ENCODE peak calls at places on chromosomes 3 and 15, in nine cellular contexts. V is WERI-Rb-1; I is A549; B is heart left ventricle; H is fibroblast of lung; T is endodermal cell; U is CD8-positive, alpha-beta T cell; X is Peyer's patch; D is stomach. N is an unnamed sample.

GRCh38 chr3:109059289-109059688 is 58.6 kb downstream of the MORC1 start:
- DNase-seq in V (no peak), I (no peak), B (no peak), H (no peak), T (no peak), U (no peak), X (no peak), D (no peak), N (no peak)

GRCh38 chr3:73504255-73504654 is 120.5 kb downstream of the PDZRN3 start:
- DNase-seq in V (no peak), I (no peak), B (no peak), H (no peak), T (no peak), U (no peak), X (no peak), D (no peak), N (no peak)

GRCh38 chr15:76588811-76589747 is 252.5 kb downstream of the ISL2 start:
- DNase-seq in V (no peak), I (peak; percentile 11), B (no peak), H (no peak), T (peak; percentile 52), U (no peak), X (peak; percentile 78), D (no peak), N (no peak)

GRCh38 chr3:112582242-112582874 is 20.5 kb downstream of the SLC35A5 start:
- DNase-seq in V (peak; percentile 9), I (peak; percentile 77), B (no peak), H (peak; percentile 70), T (peak; percentile 60), U (no peak), X (no peak), D (no peak), N (no peak)

GRCh38 chr3:94159062-94159726 is 96.3 kb downstream of the NSUN3 start:
- DNase-seq in V (no peak), I (peak; percentile 64), B (no peak), H (peak; percentile 81), T (no peak), U (no peak), X (no peak), D (no peak), N (no peak)

GRCh38 chr3:71949403-71949802 is 164.5 kb upstream of the PROK2 start:
- DNase-seq in V (no peak), I (no peak), B (no peak), H (no peak), T (no peak), U (no peak), X (no peak), D (no peak), N (no peak)

GRCh38 chr3:161599702-161600101 is 103.1 kb downstream of the OTOL1 start:
- DNase-seq in V (no peak), I (peak; percentile 36), B (no peak), H (no peak), T (no peak), U (no peak), X (no peak), D (no peak), N (no peak)

GRCh38 chr15:77818484-77819270 is 186.0 kb upstream of the LINGO1 start:
- DNase-seq in V (peak; percentile 77), I (no peak), B (no peak), H (no peak), T (peak; percentile 71), U (no peak), X (no peak), D (no peak), N (no peak)

GRCh38 chr3:50203113-50203852 is 1.8 kb upstream of the SLC38A3 start:
- DNase-seq in V (peak; percentile 24), I (no peak), B (peak; percentile 57), H (no peak), T (no peak), U (no peak), X (no peak), D (no peak), N (no peak)

GRCh38 chr15:79244876-79245275 is 37.6 kb upstream of the ANKRD34C start:
- DNase-seq in V (no peak), I (no peak), B (no peak), H (no peak), T (no peak), U (no peak), X (no peak), D (no peak), N (no peak)

GRCh38 chr3:159664011-159664410 is 324.6 kb upstream of the IL12A start:
- DNase-seq in V (no peak), I (peak; percentile 20), B (no peak), H (no peak), T (no peak), U (no peak), X (no peak), D (no peak), N (no peak)

GRCh38 chr3:65142476-65142875 is 454.7 kb upstream of the ADAMTS9 start:
- DNase-seq in V (no peak), I (no peak), B (no peak), H (no peak), T (no peak), U (no peak), X (no peak), D (no peak), N (no peak)

GRCh38 chr3:172305552-172305951 is 142.7 kb downstream of the GHSR start:
- DNase-seq in V (no peak), I (peak; percentile 62), B (no peak), H (peak; percentile 83), T (no peak), U (no peak), X (no peak), D (no peak), N (peak; percentile 78)

GRCh38 chr3:197960694-197961581 is 921 bp downstream of the LMLN start:
- DNase-seq in V (no peak), I (no peak), B (no peak), H (no peak), T (no peak), U (no peak), X (no peak), D (no peak), N (no peak)

GRCh38 chr3:7070461-7070860 is 209.5 kb downstream of the GRM7 start:
- DNase-seq in V (no peak), I (no peak), B (no peak), H (no peak), T (no peak), U (no peak), X (no peak), D (no peak), N (no peak)

GRCh38 chr3:188061133-188061532 is 92.8 kb upstream of the LPP start:
- DNase-seq in V (no peak), I (peak; percentile 42), B (no peak), H (peak; percentile 79), T (no peak), U (no peak), X (no peak), D (no peak), N (no peak)

GRCh38 chr3:37801966-37802365 is 59.7 kb upstream of the CTDSPL start:
- DNase-seq in V (no peak), I (no peak), B (no peak), H (no peak), T (no peak), U (no peak), X (no peak), D (no peak), N (no peak)

GRCh38 chr3:111829023-111829422 is 30.0 kb upstream of the PHLDB2 start:
- DNase-seq in V (no peak), I (no peak), B (no peak), H (no peak), T (no peak), U (no peak), X (no peak), D (no peak), N (no peak)

GRCh38 chr3:189981668-189982067 is 139.0 kb downstream of the P3H2 start:
- DNase-seq in V (no peak), I (peak; percentile 42), B (no peak), H (peak; percentile 99), T (no peak), U (no peak), X (no peak), D (no peak), N (peak; percentile 57)

GRCh38 chr3:191136347-191136746 is 62.7 kb upstream of the OSTN start:
- DNase-seq in V (no peak), I (peak; percentile 8), B (no peak), H (peak; percentile 16), T (no peak), U (no peak), X (no peak), D (no peak), N (no peak)
- TF ChIP-seq CTCF in V (no peak), I (peak; percentile 20), B (peak; percentile 19), H (peak; percentile 33), T (peak; percentile 57), U (no peak), X (peak; percentile 19), D (no peak), N (peak; percentile 59)

GRCh38 chr3:25429441-25429907 is 1.4 kb downstream of the RARB start:
- DNase-seq in V (no peak), I (no peak), B (no peak), H (no peak), T (no peak), U (no peak), X (no peak), D (peak; percentile 31), N (no peak)
- H3K4me3 ChIP-seq in V (no peak overlapping the region), I (peak overlapping the region; percentile 68), B (peak overlapping the region; percentile 76), H (peak overlapping the region; percentile 82), T (peak overlapping the region; percentile 94), U (no peak overlapping the region), X (no peak overlapping the region), D (peak overlapping the region; percentile 49), N (peak overlapping the region; percentile 64)

GRCh38 chr3:24529210-24529609 is 34.6 kb upstream of the THRB start:
- DNase-seq in V (no peak), I (no peak), B (no peak), H (no peak), T (no peak), U (no peak), X (no peak), D (no peak), N (no peak)

GRCh38 chr3:24538891-24539290 is 44.2 kb upstream of the THRB start:
- DNase-seq in V (no peak), I (no peak), B (peak; percentile 79), H (no peak), T (no peak), U (no peak), X (no peak), D (peak; percentile 83), N (no peak)

GRCh38 chr3:24533557-24534193 is 39.0 kb upstream of the THRB start:
- DNase-seq in V (no peak), I (no peak), B (no peak), H (no peak), T (no peak), U (no peak), X (no peak), D (no peak), N (peak; percentile 16)
- TF ChIP-seq CTCF in V (no peak), I (no peak), B (no peak), H (no peak), T (no peak), U (no peak), X (no peak), D (no peak), N (no peak)

DNA sequence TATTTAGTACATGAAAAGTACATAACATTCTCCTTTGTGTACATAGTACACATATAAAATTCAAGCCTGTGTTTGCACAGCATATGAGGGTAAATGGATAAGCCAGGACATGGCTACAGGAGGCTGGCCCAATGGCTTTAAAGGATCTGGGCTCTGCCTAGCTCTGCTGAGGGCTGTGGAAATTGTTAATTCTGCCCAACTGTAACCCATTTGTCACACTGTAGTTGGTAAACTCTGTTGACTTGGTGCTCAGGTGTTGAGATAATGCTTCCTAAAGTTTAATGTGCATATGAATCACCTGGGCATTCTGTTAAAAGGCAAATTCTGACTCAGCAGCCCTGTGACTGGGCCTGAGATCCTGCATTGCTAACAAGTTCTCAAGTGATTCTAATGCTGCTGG is 196.5 kb upstream of the ZPLD1 start:
- DNase-seq in V (no peak), I (no peak), B (no peak), H (no peak), T (peak; percentile 71), U (no peak), X (no peak), D (no peak), N (peak; percentile 37)
- H3K4me3 ChIP-seq in V (no peak overlapping the region), I (no peak overlapping the region), B (no peak overlapping the region), H (no peak overlapping the region), T (no peak overlapping the region), U (no peak overlapping the region), X (no peak overlapping the region), D (no peak overlapping the region), N (no peak overlapping the region)